ENCODE peak calls at places on chromosomes 4 and X, in five cellular contexts. One of them, this sample, is unnamed.

GRCh38 chr4:169080970-169081369 is 70.9 kb upstream of the CBR4 start:
- DNase-seq in IMR-90: peak; percentile 57
- DNase-seq in psoas muscle: no peak
- DNase-seq in lower lobe of right lung: no peak
- DNase-seq in cardiac muscle cell: no peak
- DNase-seq in this sample: no peak

GRCh38 chrX:8190341-8190830 is 19.3 kb upstream of the VCX2 start:
- DNase-seq in cardiac muscle cell: no peak
- DNase-seq in lower lobe of right lung: no peak
- DNase-seq in psoas muscle: no peak
- DNase-seq in IMR-90: no peak
- DNase-seq in this sample: no peak

GRCh38 chrX:118188977-118189376 is 72.4 kb upstream of the KLHL13 start:
- DNase-seq in cardiac muscle cell: peak; percentile 68
- DNase-seq in psoas muscle: no peak
- DNase-seq in IMR-90: no peak
- DNase-seq in lower lobe of right lung: no peak
- DNase-seq in this sample: no peak

GRCh38 chr4:185738038-185738552 is 73.9 kb downstream of the SORBS2 start:
- DNase-seq in psoas muscle: no peak
- DNase-seq in IMR-90: peak; percentile 12
- DNase-seq in cardiac muscle cell: no peak
- DNase-seq in lower lobe of right lung: no peak
- DNase-seq in this sample: no peak

GRCh38 chr4:63296773-63297172 is 1112.5 kb downstream of the TECRL start:
- DNase-seq in IMR-90: no peak
- DNase-seq in psoas muscle: no peak
- DNase-seq in lower lobe of right lung: no peak
- DNase-seq in cardiac muscle cell: peak; percentile 48
- DNase-seq in this sample: no peak

GRCh38 chrX:140172401-140172800 is 207.1 kb upstream of the CXorf66 start:
- DNase-seq in lower lobe of right lung: no peak
- DNase-seq in psoas muscle: no peak
- DNase-seq in IMR-90: no peak
- DNase-seq in cardiac muscle cell: no peak
- DNase-seq in this sample: no peak

GRCh38 chr4:136319789-136320470 is 1212.4 kb downstream of the PCDH18 start:
- DNase-seq in cardiac muscle cell: no peak
- DNase-seq in IMR-90: peak; percentile 49
- DNase-seq in lower lobe of right lung: no peak
- DNase-seq in psoas muscle: no peak
- DNase-seq in this sample: no peak

GRCh38 chr4:109435635-109436034 is 2.0 kb downstream of the SEC24B start:
- DNase-seq in psoas muscle: no peak
- DNase-seq in IMR-90: no peak
- DNase-seq in lower lobe of right lung: no peak
- DNase-seq in cardiac muscle cell: no peak
- DNase-seq in this sample: no peak

GRCh38 chrX:154840856-154841255 is 6.4 kb upstream of the SMIM9 start:
- DNase-seq in cardiac muscle cell: peak; percentile 4
- DNase-seq in IMR-90: peak; percentile 70
- DNase-seq in psoas muscle: no peak
- DNase-seq in lower lobe of right lung: no peak
- DNase-seq in this sample: no peak

GRCh38 chr4:181688416-181688815 is 554.8 kb upstream of the TENM3 start:
- DNase-seq in IMR-90: peak; percentile 62
- DNase-seq in lower lobe of right lung: no peak
- DNase-seq in psoas muscle: no peak
- DNase-seq in cardiac muscle cell: no peak
- DNase-seq in this sample: no peak

GRCh38 chrX:131812847-131813825 is 210.0 kb upstream of the STK26 start:
- DNase-seq in lower lobe of right lung: no peak
- DNase-seq in cardiac muscle cell: no peak
- DNase-seq in psoas muscle: peak; percentile 66
- DNase-seq in IMR-90: peak; percentile 79
- DNase-seq in this sample: peak; percentile 86

GRCh38 chr4:158450741-158451140 is 70.9 kb upstream of the RXFP1 start:
- DNase-seq in IMR-90: no peak
- DNase-seq in cardiac muscle cell: no peak
- DNase-seq in lower lobe of right lung: no peak
- DNase-seq in psoas muscle: no peak
- DNase-seq in this sample: no peak
- H3K27ac ChIP-seq in IMR-90: no peak overlapping the region
- H3K27ac ChIP-seq in cardiac muscle cell: no peak overlapping the region
- H3K27ac ChIP-seq in lower lobe of right lung: no peak overlapping the region
- H3K27ac ChIP-seq in psoas muscle: no peak overlapping the region
- H3K27ac ChIP-seq in this sample: no peak overlapping the region

GRCh38 chr4:76780781-76781697 is 116.9 kb downstream of the SOWAHB start:
- DNase-seq in psoas muscle: no peak
- DNase-seq in lower lobe of right lung: no peak
- DNase-seq in IMR-90: no peak
- DNase-seq in cardiac muscle cell: no peak
- DNase-seq in this sample: no peak

GRCh38 chr4:76781698-76782595 is 116.0 kb downstream of the SOWAHB start:
- DNase-seq in IMR-90: peak; percentile 98
- DNase-seq in lower lobe of right lung: no peak
- DNase-seq in cardiac muscle cell: no peak
- DNase-seq in psoas muscle: no peak
- DNase-seq in this sample: no peak

GRCh38 chr4:76783836-76784235 is 114.1 kb downstream of the SOWAHB start:
- DNase-seq in cardiac muscle cell: no peak
- DNase-seq in lower lobe of right lung: no peak
- DNase-seq in IMR-90: no peak
- DNase-seq in psoas muscle: no peak
- DNase-seq in this sample: no peak

GRCh38 chr4:76784237-76784636 is 113.7 kb downstream of the SOWAHB start:
- DNase-seq in lower lobe of right lung: no peak
- DNase-seq in psoas muscle: no peak
- DNase-seq in cardiac muscle cell: no peak
- DNase-seq in IMR-90: no peak
- DNase-seq in this sample: no peak

DNA sequence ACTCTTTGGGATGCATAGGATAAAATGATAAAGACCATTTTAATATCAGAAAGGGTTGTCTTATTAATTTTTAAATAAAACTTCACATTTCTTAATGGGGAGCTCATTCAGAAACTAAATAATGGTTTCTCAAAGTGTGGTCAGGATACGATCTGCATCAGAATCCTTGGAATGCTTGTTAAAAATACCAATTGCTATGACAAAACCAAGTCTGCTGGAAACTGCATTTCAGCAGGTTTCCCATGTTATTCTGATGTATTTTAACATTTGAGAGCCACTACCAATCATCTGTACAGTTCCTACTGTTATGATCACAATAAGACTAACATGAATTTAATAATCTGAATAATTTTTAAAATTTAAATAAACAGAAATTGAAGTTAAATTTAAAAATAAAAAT is 115.1 kb downstream of the SOWAHB start:
- DNase-seq in IMR-90: peak; percentile 85
- DNase-seq in psoas muscle: no peak
- DNase-seq in cardiac muscle cell: no peak
- DNase-seq in lower lobe of right lung: no peak
- DNase-seq in this sample: no peak
- H3K27ac ChIP-seq in IMR-90: peak overlapping the region; percentile 68
- H3K27ac ChIP-seq in psoas muscle: no peak overlapping the region
- H3K27ac ChIP-seq in cardiac muscle cell: no peak overlapping the region
- H3K27ac ChIP-seq in lower lobe of right lung: no peak overlapping the region
- H3K27ac ChIP-seq in this sample: no peak overlapping the region

GRCh38 chr4:119743644-119744043 is 115.0 kb upstream of the PDE5A start:
- DNase-seq in lower lobe of right lung: no peak
- DNase-seq in psoas muscle: no peak
- DNase-seq in cardiac muscle cell: no peak
- DNase-seq in IMR-90: no peak
- DNase-seq in this sample: no peak

GRCh38 chr4:119750048-119750447 is 121.4 kb upstream of the PDE5A start:
- DNase-seq in lower lobe of right lung: no peak
- DNase-seq in cardiac muscle cell: no peak
- DNase-seq in IMR-90: no peak
- DNase-seq in psoas muscle: no peak
- DNase-seq in this sample: no peak

GRCh38 chr4:119744580-119744979 is 116.0 kb upstream of the PDE5A start:
- DNase-seq in lower lobe of right lung: no peak
- DNase-seq in cardiac muscle cell: no peak
- DNase-seq in psoas muscle: no peak
- DNase-seq in IMR-90: no peak
- DNase-seq in this sample: no peak

GRCh38 chr4:119748853-119749252 is 120.2 kb upstream of the PDE5A start:
- DNase-seq in IMR-90: peak; percentile 66
- DNase-seq in lower lobe of right lung: no peak
- DNase-seq in cardiac muscle cell: no peak
- DNase-seq in psoas muscle: no peak
- DNase-seq in this sample: no peak

DNA sequence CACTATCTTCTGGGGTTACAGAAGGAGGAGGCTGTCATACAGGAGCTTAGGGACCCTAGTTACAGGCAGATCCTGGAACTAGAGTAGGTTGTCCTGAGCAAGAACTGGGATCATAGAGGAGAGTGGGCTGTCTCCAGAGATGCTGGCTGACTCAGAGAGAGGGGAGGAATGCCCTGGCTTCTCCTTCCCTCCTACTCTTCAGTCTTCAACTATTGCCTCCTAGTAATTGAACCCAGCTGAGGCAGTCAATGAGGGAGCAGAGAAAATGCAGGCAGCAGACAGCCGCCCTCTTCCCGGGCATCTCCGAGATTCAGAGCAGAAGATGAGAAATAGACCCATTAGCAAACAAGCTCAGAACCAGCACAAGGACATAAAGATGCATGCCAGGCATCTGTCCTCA is 118.3 kb upstream of the PDE5A start:
- DNase-seq in lower lobe of right lung: no peak
- DNase-seq in psoas muscle: no peak
- DNase-seq in IMR-90: peak; percentile 53
- DNase-seq in cardiac muscle cell: no peak
- DNase-seq in this sample: no peak
- H3K27ac ChIP-seq in lower lobe of right lung: no peak overlapping the region
- H3K27ac ChIP-seq in psoas muscle: no peak overlapping the region
- H3K27ac ChIP-seq in IMR-90: peak overlapping the region; percentile 29
- H3K27ac ChIP-seq in cardiac muscle cell: no peak overlapping the region
- H3K27ac ChIP-seq in this sample: no peak overlapping the region

GRCh38 chr4:1948892-1949436 is 59.8 kb downstream of the NELFA start:
- DNase-seq in cardiac muscle cell: no peak
- DNase-seq in lower lobe of right lung: no peak
- DNase-seq in psoas muscle: no peak
- DNase-seq in IMR-90: no peak
- DNase-seq in this sample: no peak
- H3K27ac ChIP-seq in cardiac muscle cell: peak overlapping the region; percentile 48
- H3K27ac ChIP-seq in lower lobe of right lung: no peak overlapping the region
- H3K27ac ChIP-seq in psoas muscle: no peak overlapping the region
- H3K27ac ChIP-seq in IMR-90: no peak overlapping the region
- H3K27ac ChIP-seq in this sample: no peak overlapping the region

DNA sequence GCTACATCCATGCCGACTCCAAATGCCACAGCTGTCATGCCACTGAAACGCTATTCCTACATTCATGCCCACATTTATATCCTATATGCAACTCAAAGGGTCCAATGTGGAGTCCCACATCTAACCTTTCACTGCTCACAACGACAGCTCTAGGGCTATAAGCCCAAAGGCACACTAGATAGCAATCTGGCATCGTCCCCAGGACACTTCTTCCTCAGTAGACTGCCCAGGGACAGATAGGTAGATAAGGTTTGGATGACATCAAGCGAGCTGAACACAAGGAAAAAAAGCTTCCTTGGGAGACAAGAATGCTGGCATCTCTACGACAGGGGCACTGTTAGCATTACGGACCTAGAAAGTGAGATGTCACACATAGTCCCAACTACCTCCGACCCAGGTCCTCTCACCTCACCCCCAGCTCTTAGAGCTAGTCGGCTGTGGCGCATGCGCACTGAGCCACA is 685 bp downstream of the RAB9B start:
- DNase-seq in cardiac muscle cell: peak; percentile 91
- DNase-seq in psoas muscle: no peak
- DNase-seq in IMR-90: no peak
- DNase-seq in lower lobe of right lung: no peak
- DNase-seq in this sample: no peak
- H3K27ac ChIP-seq in cardiac muscle cell: no peak overlapping the region
- H3K27ac ChIP-seq in psoas muscle: peak overlapping the region; percentile 79
- H3K27ac ChIP-seq in IMR-90: no peak overlapping the region
- H3K27ac ChIP-seq in lower lobe of right lung: no peak overlapping the region
- H3K27ac ChIP-seq in this sample: no peak overlapping the region

GRCh38 chr4:147816382-147817254 is 84.7 kb downstream of the ARHGAP10 start:
- DNase-seq in psoas muscle: no peak
- DNase-seq in cardiac muscle cell: no peak
- DNase-seq in lower lobe of right lung: no peak
- DNase-seq in IMR-90: no peak
- DNase-seq in this sample: no peak
- H3K27ac ChIP-seq in psoas muscle: peak overlapping the region; percentile 43
- H3K27ac ChIP-seq in cardiac muscle cell: no peak overlapping the region
- H3K27ac ChIP-seq in lower lobe of right lung: no peak overlapping the region
- H3K27ac ChIP-seq in IMR-90: no peak overlapping the region
- H3K27ac ChIP-seq in this sample: peak overlapping the region; percentile 94

DNA sequence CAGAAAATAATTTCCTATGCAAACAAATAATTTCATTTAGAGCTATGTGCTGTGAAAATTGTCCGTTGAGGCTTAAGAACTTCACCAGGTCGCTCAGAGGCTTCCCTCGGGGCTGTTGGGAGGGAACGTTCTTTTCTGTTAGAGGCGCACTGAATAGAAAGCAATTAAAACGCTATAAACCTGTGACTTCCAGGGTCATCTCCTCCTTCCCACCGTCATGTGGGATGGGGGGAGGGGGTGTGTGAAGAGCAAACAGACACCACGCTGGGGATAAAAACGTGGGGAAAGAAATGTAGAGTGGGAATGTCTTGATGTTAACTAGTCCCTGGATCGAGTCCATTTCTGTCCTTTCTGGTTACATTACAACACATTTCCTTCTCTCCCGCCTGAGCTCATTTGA is 35.3 kb upstream of the ZNF518B start:
- DNase-seq in lower lobe of right lung: no peak
- DNase-seq in psoas muscle: no peak
- DNase-seq in cardiac muscle cell: no peak
- DNase-seq in IMR-90: no peak
- DNase-seq in this sample: no peak
- H3K27ac ChIP-seq in lower lobe of right lung: no peak overlapping the region
- H3K27ac ChIP-seq in psoas muscle: no peak overlapping the region
- H3K27ac ChIP-seq in cardiac muscle cell: no peak overlapping the region
- H3K27ac ChIP-seq in IMR-90: no peak overlapping the region
- H3K27ac ChIP-seq in this sample: no peak overlapping the region

GRCh38 chrX:29870608-29871007 is 344.8 kb upstream of the MAGEB2 start:
- DNase-seq in psoas muscle: no peak
- DNase-seq in lower lobe of right lung: no peak
- DNase-seq in IMR-90: no peak
- DNase-seq in cardiac muscle cell: no peak
- DNase-seq in this sample: no peak
- H3K27ac ChIP-seq in psoas muscle: no peak overlapping the region
- H3K27ac ChIP-seq in lower lobe of right lung: no peak overlapping the region
- H3K27ac ChIP-seq in IMR-90: no peak overlapping the region
- H3K27ac ChIP-seq in cardiac muscle cell: no peak overlapping the region
- H3K27ac ChIP-seq in this sample: no peak overlapping the region

GRCh38 chr4:1874207-1874606 is 3.0 kb downstream of the NSD2 start:
- DNase-seq in IMR-90: no peak
- DNase-seq in cardiac muscle cell: no peak
- DNase-seq in lower lobe of right lung: no peak
- DNase-seq in psoas muscle: no peak
- DNase-seq in this sample: no peak
- H3K27ac ChIP-seq in IMR-90: no peak overlapping the region
- H3K27ac ChIP-seq in cardiac muscle cell: no peak overlapping the region
- H3K27ac ChIP-seq in lower lobe of right lung: no peak overlapping the region
- H3K27ac ChIP-seq in psoas muscle: no peak overlapping the region
- H3K27ac ChIP-seq in this sample: no peak overlapping the region

This sample was measured in aorta.